ENCODE peak calls at places on chromosomes 6 and 20, in six cellular contexts. F is HFFc6; D is activated CD4-positive, CD25-positive, alpha-beta regulatory T cell; Y is HEK293T; Z is iris pigment epithelial cell; B is GM03348. T is an unnamed sample.

GRCh38 chr6:159693894-159694545 is 979 bp upstream of the SOD2 start:
- DNase-seq in B (no peak), Z (peak), F (no peak), Y (no peak), D (no peak), T (peak)

GRCh38 chr6:63674635-63675034 is 39.0 kb downstream of the PHF3 start:
- DNase-seq in Z (no peak), Y (no peak), D (no peak), F (no peak), B (no peak), T (no peak)

GRCh38 chr6:154888896-154889295 is 106.2 kb upstream of the TIAM2 start:
- DNase-seq in B (peak), Z (no peak), F (no peak), Y (no peak), D (no peak), T (peak)

GRCh38 chr20:34709836-34710567 is 5.9 kb downstream of the TP53INP2 start:
- DNase-seq in F (peak), B (peak), Y (peak), Z (peak), D (peak), T (peak)

GRCh38 chr6:7566617-7567173 is 23.3 kb upstream of the SNRNP48 start:
- DNase-seq in Z (no peak), B (no peak), F (no peak), Y (no peak), D (no peak), T (no peak)

GRCh38 chr20:23700931-23701330 is 12.1 kb upstream of the CST4 start:
- DNase-seq in D (no peak), Y (no peak), F (no peak), Z (no peak), B (no peak), T (no peak)

GRCh38 chr20:45400346-45401031 is 7.6 kb upstream of the DBNDD2 start:
- DNase-seq in Y (no peak), Z (no peak), B (no peak), D (no peak), F (no peak), T (no peak)

GRCh38 chr20:34954905-34955231 is 738 bp downstream of the GSS start:
- DNase-seq in F (peak), Z (peak), D (no peak), Y (peak), B (peak), T (peak)

T was measured in astrocyte.